ENCODE peak calls at places on chromosomes 4 and X, in seven cellular contexts. V is HCT116, G is HepG2, K is SK-N-SH, J is GM12878, F is H1, I is K562. Y is an unnamed sample.

GRCh38 chr4:116439330-116439729 is 646.0 kb downstream of the TRAM1L1 start:
- DNase-seq in V (no peak), G (no peak), K (no peak), J (no peak), F (no peak), I (no peak), Y (no peak)

GRCh38 chrX:57906790-57907189 is 3.5 kb downstream of the ZXDA start:
- DNase-seq in V (no peak), G (no peak), K (no peak), J (no peak), F (no peak), I (no peak), Y (no peak)

GRCh38 chrX:26032141-26032917 is 105.8 kb upstream of the MAGEB18 start:
- DNase-seq in V (no peak), G (no peak), K (no peak), J (no peak), F (no peak), I (no peak), Y (no peak)

GRCh38 chrX:107978707-107979307 is 3.4 kb downstream of the TEX13B start:
- DNase-seq in V (peak; percentile 12), G (peak; percentile 11), K (peak; percentile 11), J (no peak), F (no peak), I (peak; percentile 9), Y (no peak)

GRCh38 chr4:2914220-2915126 is 48.7 kb downstream of the NOP14 start:
- DNase-seq in V (no peak), G (no peak), K (no peak), J (no peak), F (no peak), I (no peak), Y (no peak)

GRCh38 chr4:1232661-1233621 is 16.0 kb downstream of the CTBP1 start:
- DNase-seq in V (no peak), G (no peak), K (peak; percentile 96), J (no peak), F (no peak), I (no peak), Y (peak; percentile 42)

GRCh38 chr4:48799157-48799556 is 19.1 kb upstream of the FRYL start:
- DNase-seq in V (no peak), G (no peak), K (no peak), J (no peak), F (no peak), I (no peak), Y (peak; percentile 30)

GRCh38 chrX:40552768-40553167 is 28.0 kb upstream of the ATP6AP2 start:
- DNase-seq in V (no peak), G (no peak), K (no peak), J (no peak), F (no peak), I (no peak), Y (no peak)

GRCh38 chr4:39626261-39626660 is 12.4 kb downstream of the SMIM14 start:
- DNase-seq in V (no peak), G (no peak), K (no peak), J (peak; percentile 80), F (no peak), I (no peak), Y (no peak)

GRCh38 chr4:139524062-139524631 is 31.9 kb downstream of the SETD7 start:
- DNase-seq in V (no peak), G (no peak), K (no peak), J (no peak), F (no peak), I (no peak), Y (no peak)

GRCh38 chr4:54217642-54218486 is 11.2 kb upstream of the PDGFRA start:
- DNase-seq in V (peak; percentile 71), G (peak; percentile 52), K (peak; percentile 81), J (no peak), F (no peak), I (peak; percentile 76), Y (peak; percentile 65)

GRCh38 chr4:138909605-138910004 is 106.0 kb upstream of the NOCT start:
- DNase-seq in V (no peak), G (no peak), K (no peak), J (no peak), F (no peak), I (no peak), Y (no peak)

GRCh38 chr4:183830438-183830985 is 74.6 kb upstream of the STOX2 start:
- DNase-seq in V (no peak), G (no peak), K (no peak), J (no peak), F (no peak), I (no peak), Y (no peak)

GRCh38 chrX:134181261-134181660 is 55.7 kb upstream of the CCDC160 start:
- DNase-seq in V (no peak), G (no peak), K (no peak), J (no peak), F (no peak), I (no peak), Y (peak; percentile 72)

GRCh38 chr4:6472008-6472386 is 417 bp downstream of the PPP2R2C start:
- DNase-seq in V (no peak), G (no peak), K (no peak), J (no peak), F (no peak), I (no peak), Y (no peak)

GRCh38 chr4:30724217-30724616 is 4.0 kb downstream of the PCDH7 start:
- DNase-seq in V (no peak), G (no peak), K (no peak), J (no peak), F (no peak), I (no peak), Y (no peak)

GRCh38 chrX:9456250-9457074 is 8.4 kb upstream of the TBL1X start:
- DNase-seq in V (no peak), G (peak; percentile 32), K (no peak), J (no peak), F (no peak), I (no peak), Y (no peak)

GRCh38 chr4:55547461-55547770 is 707 bp upstream of the CLOCK start:
- DNase-seq in V (no peak), G (no peak), K (peak; percentile 50), J (no peak), F (no peak), I (no peak), Y (no peak)

GRCh38 chr4:173529505-173530325 is at the start of gene HAND2:
- DNase-seq in V (no peak), G (no peak), K (peak; percentile 91), J (no peak), F (no peak), I (peak; percentile 45), Y (no peak)

GRCh38 chr4:3261411-3262207 is 12.7 kb downstream of the MSANTD1 start:
- DNase-seq in V (no peak), G (no peak), K (peak; percentile 17), J (no peak), F (no peak), I (no peak), Y (no peak)

GRCh38 chrX:148337873-148338272 is 162.5 kb upstream of the AFF2 start:
- DNase-seq in V (no peak), G (no peak), K (no peak), J (no peak), F (no peak), I (no peak), Y (no peak)
- H3K9me3 ChIP-seq in V (no peaks in the 10 kb centered on the region), G (no peaks in the 10 kb centered on the region), K (no peaks in the 10 kb centered on the region), J (no peaks in the 10 kb centered on the region), F (no peaks in the 10 kb centered on the region), I (no peaks in the 10 kb centered on the region), Y (no peaks in the 10 kb centered on the region)

GRCh38 chr4:28357985-28358384 is 1497.3 kb downstream of the STIM2 start:
- DNase-seq in V (peak; percentile 7), G (no peak), K (no peak), J (no peak), F (no peak), I (no peak), Y (peak; percentile 13)
- TF ChIP-seq YY1 in V (no peak), G (no peak), K (no peak), J (no peak), F (no peak), I (no peak), Y (no peak)

GRCh38 chrX:13472975-13473665 is 96.3 kb upstream of the EGFL6 start:
- DNase-seq in V (no peak), G (no peak), K (no peak), J (peak; percentile 2), F (no peak), I (no peak), Y (no peak)

GRCh38 chrX:13471269-13471668 is 98.1 kb upstream of the EGFL6 start:
- DNase-seq in V (no peak), G (no peak), K (no peak), J (no peak), F (no peak), I (no peak), Y (no peak)

GRCh38 chrX:13470680-13470967 is 98.8 kb upstream of the EGFL6 start:
- DNase-seq in V (no peak), G (no peak), K (no peak), J (no peak), F (no peak), I (no peak), Y (no peak)

GRCh38 chrX:13476384-13476783 is 93.0 kb upstream of the EGFL6 start:
- DNase-seq in V (no peak), G (no peak), K (no peak), J (no peak), F (no peak), I (no peak), Y (no peak)

DNA sequence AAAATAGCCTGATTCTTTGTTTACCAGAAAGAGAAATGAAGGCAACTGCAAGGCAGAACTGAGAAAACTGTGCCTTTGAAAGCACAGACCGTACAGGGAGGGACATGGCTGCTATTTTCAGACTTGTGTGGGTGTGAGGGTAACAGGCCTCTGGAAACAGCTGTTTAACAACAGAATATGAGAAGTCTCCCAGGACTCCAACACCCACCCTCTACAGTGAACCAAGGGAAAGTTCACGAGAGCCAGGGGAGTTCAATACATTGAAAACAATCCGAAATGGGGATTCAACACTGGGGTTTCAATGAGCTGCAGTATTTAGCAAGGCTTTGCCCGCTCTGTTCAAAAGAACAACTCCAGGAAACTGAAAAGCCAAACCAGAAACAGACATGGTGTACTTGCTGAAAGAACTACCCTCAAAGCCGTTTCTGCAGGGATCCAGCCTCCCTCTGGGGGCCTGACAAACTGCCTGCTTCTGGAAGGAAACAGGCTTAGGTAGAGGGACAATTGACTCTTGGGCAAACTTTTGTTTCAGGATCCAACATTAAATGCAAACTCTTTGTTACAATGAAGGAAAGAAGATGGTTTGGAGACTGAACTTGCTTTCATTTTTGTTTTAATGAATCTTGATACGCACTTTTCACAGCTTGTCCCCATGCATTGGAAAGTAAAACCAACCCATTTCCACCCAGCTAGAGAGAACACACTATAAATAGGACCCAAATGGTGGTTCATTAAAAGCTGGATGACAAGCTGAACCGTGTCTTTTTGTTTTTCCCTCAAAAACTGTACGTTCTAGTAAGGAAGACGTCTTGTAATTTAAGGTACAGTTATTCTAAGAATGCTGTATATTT is 95.5 kb upstream of the EGFL6 start:
- DNase-seq in V (no peak), G (no peak), K (no peak), J (peak; percentile 52), F (no peak), I (no peak), Y (no peak)
- H3K27me3 ChIP-seq in V (no peaks in the 10 kb centered on the region), G (no peaks in the 10 kb centered on the region), K (no peaks in the 10 kb centered on the region), J (no peaks in the 10 kb centered on the region), F (no peaks in the 10 kb centered on the region), I (peaks cover 4% of the 10 kb centered on the region), Y (no peaks in the 10 kb centered on the region)

GRCh38 chr4:152128356-152128755 is 367.5 kb upstream of the GATB start:
- DNase-seq in V (no peak), G (no peak), K (no peak), J (no peak), F (no peak), I (no peak), Y (no peak)

GRCh38 chr4:152126233-152126632 is 365.4 kb upstream of the GATB start:
- DNase-seq in V (no peak), G (no peak), K (no peak), J (no peak), F (no peak), I (no peak), Y (no peak)
- H3K9me3 ChIP-seq in V (no peaks in the 10 kb centered on the region), G (no peaks in the 10 kb centered on the region), K (no peaks in the 10 kb centered on the region), J (no peaks in the 10 kb centered on the region), F (no peaks in the 10 kb centered on the region), I (no peaks in the 10 kb centered on the region), Y (peaks cover 8% of the 10 kb centered on the region)

Y was measured in NT2/D1.